ENCODE peak calls at places on chromosomes 12 and 14, in ten cellular contexts. J is stimulated activated CD8-positive, alpha-beta memory T cell treated with anti-CD3 and anti-CD28 coated beads, Interleukin-7, amount 100 ng/mL, for 48 hours; K is nephron progenitor cell; X is GM13976; F is NCI-H510A; O is activated T-cell treated with anti-CD3 and anti-CD28 coated beads for 24 hours; S is stimulated activated CD4-positive, alpha-beta T cell treated with anti-CD3 and anti-CD28 coated beads, Interleukin-15, amount 100 ng/mL, for 48 hours; U is SHP77 treated with DMSO at 0.1 percent for 48 hours; G is activated naive CD4-positive, alpha-beta T cell treated with anti-CD3 and anti-CD28 coated beads, Interleukin-2, amount 10 ng/mL, durations not matched to agents 7 days and 5 days; V is T-helper 9 cell. C is an unnamed sample.

GRCh38 chr12:131137836-131138637 is 184.3 kb downstream of the ADGRD1 start:
- DNase-seq in S (no peak), O (no peak), V (no peak), F (no peak), J (no peak), G (no peak), X (no peak), U (no peak), K (peak; percentile 51), C (no peak)

GRCh38 chr14:50791201-50791600 is 39.8 kb downstream of the NIN start:
- DNase-seq in K (no peak), U (no peak), X (peak; percentile 59), V (no peak), F (no peak), O (no peak), J (no peak), G (no peak), S (no peak), C (no peak)

GRCh38 chr12:122072031-122072970 is 6.3 kb upstream of the MLXIP start:
- DNase-seq in F (no peak), S (no peak), J (no peak), X (no peak), K (no peak), G (no peak), U (no peak), O (no peak), V (no peak), C (no peak)

GRCh38 chr14:92122761-92123160 is 992 bp downstream of the CPSF2 start:
- DNase-seq in J (no peak), F (no peak), X (no peak), S (no peak), G (no peak), K (no peak), O (no peak), V (no peak), U (no peak), C (no peak)

GRCh38 chr14:96106891-96107290 is 67.7 kb downstream of the C14orf132 start:
- DNase-seq in V (no peak), S (no peak), K (no peak), J (no peak), G (no peak), U (no peak), O (no peak), X (no peak), F (no peak), C (no peak)

GRCh38 chr12:62866451-62867082 is 68.4 kb downstream of the PPM1H start:
- DNase-seq in V (no peak), X (no peak), S (no peak), O (no peak), G (no peak), J (no peak), F (no peak), K (peak; percentile 10), U (no peak), C (no peak)

GRCh38 chr14:61102549-61103466 is 121.8 kb downstream of the SLC38A6 start:
- DNase-seq in X (no peak), J (no peak), F (no peak), K (no peak), O (no peak), U (no peak), S (no peak), G (no peak), V (no peak), C (no peak)

GRCh38 chr12:119176267-119177055 is 2.3 kb upstream of the HSPB8 start:
- DNase-seq in U (peak; percentile 17), S (no peak), O (no peak), K (peak; percentile 54), J (no peak), X (no peak), V (no peak), F (peak; percentile 71), G (no peak), C (no peak)

GRCh38 chr12:19893514-19893913 is 454.2 kb downstream of the AEBP2 start:
- DNase-seq in G (no peak), F (no peak), U (no peak), S (no peak), X (peak; percentile 26), J (no peak), K (no peak), O (no peak), V (no peak), C (no peak)